ENCODE peak calls at places on chromosomes 4 and X, in eight cellular contexts. A is WERI-Rb-1, K is tibial artery, X is bronchial epithelial cell, Y is sigmoid colon, Z is GM20000, T is kidney epithelial cell, B is breast epithelium. O is an unnamed sample.

GRCh38 chr4:118076958-118077766 is 42.9 kb downstream of the NDST3 start:
- DNase-seq in A (peak), K (no peak), X (peak), Y (no peak), Z (peak), T (no peak), B (no peak), O (peak)

GRCh38 chr4:6453688-6453990 is 18.8 kb downstream of the PPP2R2C start:
- DNase-seq in A (no peak), K (no peak), X (no peak), Y (no peak), Z (no peak), T (no peak), B (no peak), O (no peak)

GRCh38 chrX:47145408-47146120 is 543 bp downstream of the RBM10 start:
- DNase-seq in A (no peak), K (no peak), X (no peak), Y (peak), Z (peak), T (no peak), B (no peak), O (peak)

GRCh38 chrX:46573331-46573895 is at the start of gene CHST7:
- DNase-seq in A (peak), K (peak), X (peak), Y (peak), Z (peak), T (no peak), B (no peak), O (peak)

GRCh38 chrX:102846544-102847236 is 90.4 kb upstream of the RAB40AL start:
- DNase-seq in A (no peak), K (no peak), X (peak), Y (no peak), Z (no peak), T (no peak), B (no peak), O (no peak)

GRCh38 chr4:144799486-144799885 is 153.5 kb downstream of the HHIP start:
- DNase-seq in A (no peak), K (no peak), X (no peak), Y (no peak), Z (no peak), T (no peak), B (no peak), O (no peak)

GRCh38 chr4:68430337-68430736 is 16.9 kb upstream of the TMPRSS11E start:
- DNase-seq in A (no peak), K (no peak), X (peak), Y (no peak), Z (no peak), T (no peak), B (no peak), O (no peak)

GRCh38 chrX:41596586-41596985 is 92.2 kb upstream of the GPR34 start:
- DNase-seq in A (no peak), K (no peak), X (peak), Y (no peak), Z (peak), T (peak), B (no peak), O (peak)

GRCh38 chr4:105234582-105234981 is 87.9 kb downstream of the TET2 start:
- DNase-seq in A (no peak), K (no peak), X (no peak), Y (no peak), Z (no peak), T (no peak), B (no peak), O (no peak)

GRCh38 chr4:187183351-187183750 is 459.7 kb upstream of the FAT1 start:
- DNase-seq in A (no peak), K (no peak), X (no peak), Y (no peak), Z (no peak), T (peak), B (no peak), O (no peak)

GRCh38 chr4:109183851-109184345 is 118.6 kb downstream of the COL25A1 start:
- DNase-seq in A (no peak), K (no peak), X (no peak), Y (no peak), Z (no peak), T (no peak), B (no peak), O (no peak)

GRCh38 chrX:110871839-110872238 is 76.2 kb upstream of the CHRDL1 start:
- DNase-seq in A (no peak), K (no peak), X (no peak), Y (no peak), Z (no peak), T (no peak), B (no peak), O (no peak)

GRCh38 chr4:2249526-2249991 is 7.6 kb upstream of the HAUS3 start:
- DNase-seq in A (no peak), K (no peak), X (peak), Y (no peak), Z (no peak), T (no peak), B (no peak), O (no peak)

GRCh38 chr4:7372673-7373072 is 62.1 kb downstream of the PSAPL1 start:
- DNase-seq in A (no peak), K (no peak), X (no peak), Y (no peak), Z (no peak), T (no peak), B (no peak), O (no peak)

GRCh38 chr4:108130955-108131354 is 37.8 kb downstream of the LEF1 start:
- DNase-seq in A (peak), K (no peak), X (no peak), Y (no peak), Z (no peak), T (no peak), B (no peak), O (no peak)
- TF ChIP-seq CTCF in A (peak), K (no peak), X (peak), Y (no peak), Z (no peak), T (no peak), B (no peak), O (no peak)

GRCh38 chrX:137194164-137194563 is 160.4 kb upstream of the GPR101 start:
- DNase-seq in A (peak), K (no peak), X (peak), Y (no peak), Z (peak), T (no peak), B (no peak), O (peak)
- TF ChIP-seq CTCF in A (peak), K (no peak), X (peak), Y (no peak), Z (no peak), T (peak), B (no peak), O (peak)

GRCh38 chr4:21884615-21885014 is 64.0 kb downstream of the KCNIP4 start:
- DNase-seq in A (no peak), K (no peak), X (no peak), Y (no peak), Z (no peak), T (no peak), B (no peak), O (no peak)

GRCh38 chr4:21882050-21882839 is 66.3 kb downstream of the KCNIP4 start:
- DNase-seq in A (no peak), K (no peak), X (peak), Y (no peak), Z (no peak), T (no peak), B (no peak), O (no peak)

DNA sequence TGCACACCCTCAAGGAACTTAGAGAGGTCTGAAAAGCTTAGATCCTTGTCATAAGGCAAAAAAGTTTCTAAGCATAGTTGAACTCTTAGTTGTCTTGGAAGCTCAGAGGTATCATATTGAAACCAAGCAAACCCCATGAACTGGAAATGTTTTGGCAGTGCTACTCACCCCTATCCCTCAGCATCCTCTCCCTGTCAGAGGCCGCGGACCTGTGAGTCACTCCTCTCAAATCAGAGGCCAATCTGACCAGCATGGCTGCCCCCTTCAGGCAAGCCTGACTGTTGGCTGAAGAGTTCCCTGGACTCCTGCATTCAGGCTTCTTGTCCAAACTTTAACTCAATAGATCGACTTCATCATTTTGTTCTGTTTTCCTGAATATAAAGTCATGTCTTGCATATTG is 69.4 kb downstream of the KCNIP4 start:
- DNase-seq in A (peak), K (no peak), X (no peak), Y (no peak), Z (no peak), T (no peak), B (no peak), O (no peak)
- TF ChIP-seq CTCF in A (peak), K (no peak), X (no peak), Y (no peak), Z (no peak), T (peak), B (no peak), O (no peak)

DNA sequence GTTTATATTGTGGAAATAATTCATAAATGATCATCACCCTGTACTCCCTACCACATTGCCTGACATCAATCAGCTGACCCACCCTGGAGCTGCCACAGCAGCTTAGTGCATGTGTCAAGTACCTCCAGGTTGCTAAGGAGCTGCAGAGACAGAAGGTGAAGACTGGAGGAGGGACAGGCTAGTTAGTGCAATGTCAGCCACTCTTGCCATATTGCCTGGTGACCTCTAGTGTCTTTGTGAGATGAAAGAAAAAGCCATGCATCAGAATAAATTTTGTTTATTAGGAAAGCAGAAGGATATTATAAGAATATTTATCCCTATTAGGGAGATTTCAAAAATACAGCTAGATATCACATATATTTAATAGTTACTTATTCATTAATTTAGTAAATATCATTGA is 243.9 kb upstream of the FAT4 start:
- DNase-seq in A (peak), K (no peak), X (peak), Y (no peak), Z (no peak), T (no peak), B (no peak), O (no peak)
- TF ChIP-seq CTCF in A (peak), K (no peak), X (peak), Y (no peak), Z (no peak), T (no peak), B (no peak), O (no peak)

GRCh38 chr4:3452376-3452775 is 10.6 kb downstream of the HGFAC start:
- DNase-seq in A (peak), K (no peak), X (no peak), Y (no peak), Z (no peak), T (no peak), B (no peak), O (no peak)
- TF ChIP-seq CTCF in A (peak), K (peak), X (peak), Y (no peak), Z (peak), T (peak), B (no peak), O (peak)

GRCh38 chr4:123386608-123387007 is 10.0 kb upstream of the SPRY1 start:
- DNase-seq in A (no peak), K (no peak), X (peak), Y (no peak), Z (no peak), T (no peak), B (no peak), O (no peak)

GRCh38 chr4:123396294-123397275 is at the start of gene SPRY1:
- DNase-seq in A (peak), K (peak), X (peak), Y (peak), Z (peak), T (peak), B (peak), O (peak)

GRCh38 chr4:123393696-123394095 is 2.9 kb upstream of the SPRY1 start:
- DNase-seq in A (no peak), K (no peak), X (no peak), Y (no peak), Z (no peak), T (no peak), B (no peak), O (no peak)

GRCh38 chr4:123390846-123391456 is 5.6 kb upstream of the SPRY1 start:
- DNase-seq in A (no peak), K (no peak), X (peak), Y (no peak), Z (no peak), T (no peak), B (no peak), O (no peak)
- TF ChIP-seq CTCF in A (peak), K (peak), X (peak), Y (peak), Z (peak), T (peak), B (peak), O (peak)

GRCh38 chr4:97589481-97590196 is 553.6 kb downstream of the STPG2 start:
- DNase-seq in A (no peak), K (no peak), X (peak), Y (no peak), Z (no peak), T (no peak), B (no peak), O (no peak)
- TF ChIP-seq CTCF in A (no peak), K (no peak), X (no peak), Y (no peak), Z (no peak), T (no peak), B (no peak), O (no peak)